ENCODE peak calls at places on chromosomes 16 and 17, in four cellular contexts. One of them, this sample, is unnamed.
A peak's percentile ranks its signal among the peaks of the same experiment; 100 is the strongest.

GRCh38 chr16:9971907-9972306 is 210.3 kb downstream of the GRIN2A start:
- DNase-seq in MM.1S: no peak
- DNase-seq in mammary epithelial cell: no peak
- DNase-seq in lower lobe of right lung: no peak
- DNase-seq in this sample: no peak

GRCh38 chr16:389317-389716 is 7.5 kb upstream of the PGAP6 start:
- DNase-seq in lower lobe of right lung: no peak
- DNase-seq in mammary epithelial cell: no peak
- DNase-seq in MM.1S: no peak
- DNase-seq in this sample: no peak

GRCh38 chr17:31202968-31203367 is 94.1 kb downstream of the OMG start:
- DNase-seq in mammary epithelial cell: no peak
- DNase-seq in lower lobe of right lung: peak; percentile 49
- DNase-seq in MM.1S: no peak
- DNase-seq in this sample: no peak

GRCh38 chr16:74901606-74902005 is 83.3 kb downstream of the WDR59 start:
- DNase-seq in MM.1S: no peak
- DNase-seq in mammary epithelial cell: no peak
- DNase-seq in lower lobe of right lung: no peak
- DNase-seq in this sample: no peak

GRCh38 chr17:81854974-81855774 is 5.2 kb downstream of the P4HB start:
- DNase-seq in lower lobe of right lung: no peak
- DNase-seq in mammary epithelial cell: peak; percentile 73
- DNase-seq in MM.1S: peak; percentile 5
- DNase-seq in this sample: no peak

GRCh38 chr16:67177743-67178699 is 5.7 kb downstream of the MATCAP1 start:
- DNase-seq in mammary epithelial cell: peak; percentile 94
- DNase-seq in lower lobe of right lung: peak; percentile 91
- DNase-seq in MM.1S: peak; percentile 82
- DNase-seq in this sample: peak; percentile 72

GRCh38 chr17:10261098-10261497 is 62.7 kb upstream of the GAS7 start:
- DNase-seq in mammary epithelial cell: no peak
- DNase-seq in lower lobe of right lung: no peak
- DNase-seq in MM.1S: no peak
- DNase-seq in this sample: no peak

GRCh38 chr16:76265434-76266045 is 11.7 kb upstream of the CNTNAP4 start:
- DNase-seq in mammary epithelial cell: peak; percentile 26
- DNase-seq in MM.1S: no peak
- DNase-seq in lower lobe of right lung: no peak
- DNase-seq in this sample: no peak

GRCh38 chr17:1010586-1010985 is 13.7 kb downstream of the TIMM22 start:
- DNase-seq in mammary epithelial cell: no peak
- DNase-seq in lower lobe of right lung: no peak
- DNase-seq in MM.1S: no peak
- DNase-seq in this sample: no peak

GRCh38 chr17:47266782-47267181 is 13.2 kb downstream of the ITGB3 start:
- DNase-seq in lower lobe of right lung: no peak
- DNase-seq in mammary epithelial cell: no peak
- DNase-seq in MM.1S: no peak
- DNase-seq in this sample: no peak

GRCh38 chr17:56324676-56325075 is 171.4 kb downstream of the ANKFN1 start:
- DNase-seq in mammary epithelial cell: no peak
- DNase-seq in lower lobe of right lung: no peak
- DNase-seq in MM.1S: no peak
- DNase-seq in this sample: no peak

GRCh38 chr16:58685084-58685449 is 497 bp upstream of the SLC38A7 start:
- DNase-seq in mammary epithelial cell: no peak
- DNase-seq in MM.1S: no peak
- DNase-seq in lower lobe of right lung: no peak
- DNase-seq in this sample: no peak

GRCh38 chr16:88487920-88488842 is 35.1 kb downstream of the ZFPM1 start:
- DNase-seq in mammary epithelial cell: no peak
- DNase-seq in lower lobe of right lung: no peak
- DNase-seq in MM.1S: no peak
- DNase-seq in this sample: no peak

GRCh38 chr16:46801428-46802049 is 29.4 kb downstream of the C16orf87 start:
- DNase-seq in MM.1S: no peak
- DNase-seq in lower lobe of right lung: no peak
- DNase-seq in mammary epithelial cell: no peak
- DNase-seq in this sample: no peak

GRCh38 chr17:7237761-7238417 is 1.4 kb downstream of the PHF23 start:
- DNase-seq in MM.1S: peak; percentile 78
- DNase-seq in mammary epithelial cell: peak; percentile 45
- DNase-seq in lower lobe of right lung: peak; percentile 90
- DNase-seq in this sample: peak; percentile 73

GRCh38 chr16:23950291-23950894 is 114.6 kb downstream of the PRKCB start:
- DNase-seq in MM.1S: no peak
- DNase-seq in mammary epithelial cell: no peak
- DNase-seq in lower lobe of right lung: no peak
- DNase-seq in this sample: peak; percentile 42

GRCh38 chr17:15220785-15221184 is 44.3 kb downstream of the PMP22 start:
- DNase-seq in MM.1S: no peak
- DNase-seq in mammary epithelial cell: no peak
- DNase-seq in lower lobe of right lung: no peak
- DNase-seq in this sample: no peak

GRCh38 chr17:45339646-45340605 is 23.1 kb upstream of the MAP3K14 start:
- DNase-seq in lower lobe of right lung: no peak
- DNase-seq in mammary epithelial cell: no peak
- DNase-seq in MM.1S: no peak
- DNase-seq in this sample: no peak

GRCh38 chr17:79741751-79742588 is 11.2 kb downstream of the ENPP7 start:
- DNase-seq in lower lobe of right lung: peak; percentile 83
- DNase-seq in mammary epithelial cell: no peak
- DNase-seq in MM.1S: peak; percentile 38
- DNase-seq in this sample: no peak

GRCh38 chr17:15091825-15092224 is 173.3 kb downstream of the PMP22 start:
- DNase-seq in lower lobe of right lung: no peak
- DNase-seq in MM.1S: no peak
- DNase-seq in mammary epithelial cell: peak; percentile 14
- DNase-seq in this sample: no peak

GRCh38 chr17:29133146-29133713 is 47.0 kb downstream of the MYO18A start:
- DNase-seq in lower lobe of right lung: no peak
- DNase-seq in mammary epithelial cell: no peak
- DNase-seq in MM.1S: no peak
- DNase-seq in this sample: no peak

GRCh38 chr17:44331249-44331760 is 6.7 kb upstream of the SLC25A39 start:
- DNase-seq in MM.1S: peak; percentile 90
- DNase-seq in lower lobe of right lung: no peak
- DNase-seq in mammary epithelial cell: peak; percentile 53
- DNase-seq in this sample: peak; percentile 79

GRCh38 chr17:14298221-14298994 is 2.5 kb upstream of the HS3ST3B1 start:
- DNase-seq in MM.1S: no peak
- DNase-seq in lower lobe of right lung: no peak
- DNase-seq in mammary epithelial cell: no peak
- DNase-seq in this sample: no peak

DNA sequence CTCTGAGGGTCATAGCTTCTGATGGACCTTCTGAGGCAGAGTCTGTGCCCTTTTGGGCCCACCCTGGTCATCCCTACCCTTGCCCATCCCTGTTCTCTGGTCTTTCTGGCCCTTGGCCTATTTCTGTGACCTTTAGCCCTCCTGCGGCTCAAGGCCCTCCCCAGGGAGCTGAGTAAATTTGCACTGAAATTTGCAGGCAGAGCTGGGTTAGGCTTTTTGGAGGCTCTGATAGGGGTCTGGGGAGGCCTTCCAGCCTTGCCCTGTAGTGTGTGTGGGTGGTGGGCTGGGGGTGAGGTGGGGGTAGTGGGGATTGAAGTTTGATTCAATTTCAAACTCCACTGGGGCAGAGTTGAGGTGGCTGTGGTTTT is 17.8 kb downstream of the RARA start:
- DNase-seq in MM.1S: no peak
- DNase-seq in lower lobe of right lung: peak; percentile 32
- DNase-seq in mammary epithelial cell: no peak
- DNase-seq in this sample: no peak
- H3K27ac ChIP-seq in MM.1S: peak overlapping the region; percentile 88
- H3K27ac ChIP-seq in lower lobe of right lung: peak overlapping the region; percentile 96
- H3K27ac ChIP-seq in mammary epithelial cell: no peak overlapping the region
- H3K27ac ChIP-seq in this sample: peak overlapping the region; percentile 99

DNA sequence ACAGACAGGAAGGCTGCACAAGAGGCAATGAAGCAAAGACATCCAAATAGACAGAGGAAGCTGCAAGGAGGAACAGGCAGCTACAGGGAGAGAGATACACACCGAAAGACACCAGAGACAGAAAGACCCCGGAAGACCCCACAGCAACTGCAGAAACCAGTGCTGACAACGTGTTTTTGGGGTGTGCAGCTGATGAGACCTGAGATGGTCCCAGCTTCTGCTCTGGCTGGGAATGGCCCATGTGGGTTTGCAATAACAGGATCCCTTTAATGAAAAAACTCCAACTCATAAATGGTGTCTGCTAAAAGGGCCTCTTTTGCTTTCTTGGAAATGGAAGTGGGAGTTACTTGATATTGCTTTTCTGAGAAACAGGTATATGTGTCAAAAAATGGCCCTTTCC is 101.5 kb upstream of the CDH11 start:
- DNase-seq in mammary epithelial cell: no peak
- DNase-seq in MM.1S: no peak
- DNase-seq in lower lobe of right lung: no peak
- DNase-seq in this sample: no peak
- H3K4me1 ChIP-seq in mammary epithelial cell: no peaks in the 10 kb centered on the region
- H3K4me1 ChIP-seq in MM.1S: no peaks in the 10 kb centered on the region
- H3K4me1 ChIP-seq in lower lobe of right lung: no peaks in the 10 kb centered on the region
- H3K4me1 ChIP-seq in this sample: no peaks in the 10 kb centered on the region

DNA sequence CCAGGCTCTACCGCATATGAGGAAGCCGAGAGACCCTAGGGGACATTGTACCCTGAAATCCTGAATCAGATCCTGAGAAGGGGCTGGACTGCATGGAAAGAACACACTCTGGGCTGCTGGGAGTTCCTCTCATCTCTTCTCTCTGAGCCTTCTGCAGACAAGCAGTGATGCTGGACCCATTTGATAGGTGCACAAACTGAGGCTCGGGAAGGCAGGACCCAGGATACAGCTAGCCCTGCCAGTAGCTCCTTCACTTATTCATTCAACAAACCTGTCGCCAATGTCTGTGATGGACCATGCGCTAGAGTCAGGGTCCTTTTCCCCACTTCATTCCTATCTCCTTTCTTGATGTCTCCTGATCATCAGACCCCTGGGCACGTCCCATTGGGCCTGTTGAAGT is 1.9 kb downstream of the SBK1 start:
- DNase-seq in mammary epithelial cell: no peak
- DNase-seq in MM.1S: no peak
- DNase-seq in lower lobe of right lung: no peak
- DNase-seq in this sample: no peak
- H3K4me3 ChIP-seq in mammary epithelial cell: no peak overlapping the region
- H3K4me3 ChIP-seq in MM.1S: no peak overlapping the region
- H3K4me3 ChIP-seq in lower lobe of right lung: no peak overlapping the region
- H3K4me3 ChIP-seq in this sample: peak overlapping the region; percentile 72

GRCh38 chr17:16453493-16453851 is 38.1 kb downstream of the TRPV2 start:
- DNase-seq in MM.1S: no peak
- DNase-seq in lower lobe of right lung: no peak
- DNase-seq in mammary epithelial cell: no peak
- DNase-seq in this sample: no peak
- H3K27ac ChIP-seq in MM.1S: no peak overlapping the region
- H3K27ac ChIP-seq in lower lobe of right lung: no peak overlapping the region
- H3K27ac ChIP-seq in mammary epithelial cell: no peak overlapping the region
- H3K27ac ChIP-seq in this sample: no peak overlapping the region

DNA sequence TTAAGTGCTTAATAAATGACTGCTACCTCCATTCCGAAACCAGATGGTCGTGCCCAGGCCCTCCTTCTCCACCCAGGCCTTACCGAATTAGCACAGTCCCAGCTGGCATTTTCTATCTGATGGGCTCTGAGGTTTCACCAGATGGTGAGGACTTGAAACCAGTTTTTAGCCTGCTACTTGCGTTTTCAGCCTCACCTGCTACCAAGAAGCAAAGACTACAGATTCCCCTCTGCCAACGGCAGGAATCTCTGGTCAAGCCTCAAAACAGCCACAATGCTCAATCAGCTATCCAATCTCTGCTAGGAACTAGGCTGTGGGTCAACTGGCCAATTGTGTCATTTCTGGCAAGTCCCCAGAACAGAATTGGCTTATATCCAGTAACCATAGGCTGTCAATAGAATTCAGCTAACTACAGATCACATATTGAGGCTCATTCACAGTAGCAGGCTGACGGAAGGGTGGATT is 11.7 kb downstream of the PECAM1 start:
- DNase-seq in lower lobe of right lung: no peak
- DNase-seq in MM.1S: peak; percentile 97
- DNase-seq in mammary epithelial cell: no peak
- DNase-seq in this sample: no peak
- H3K4me1 ChIP-seq in lower lobe of right lung: peaks cover 46% of the 10 kb centered on the region
- H3K4me1 ChIP-seq in MM.1S: peaks cover 26% of the 10 kb centered on the region
- H3K4me1 ChIP-seq in mammary epithelial cell: no peaks in the 10 kb centered on the region
- H3K4me1 ChIP-seq in this sample: no peaks in the 10 kb centered on the region

DNA sequence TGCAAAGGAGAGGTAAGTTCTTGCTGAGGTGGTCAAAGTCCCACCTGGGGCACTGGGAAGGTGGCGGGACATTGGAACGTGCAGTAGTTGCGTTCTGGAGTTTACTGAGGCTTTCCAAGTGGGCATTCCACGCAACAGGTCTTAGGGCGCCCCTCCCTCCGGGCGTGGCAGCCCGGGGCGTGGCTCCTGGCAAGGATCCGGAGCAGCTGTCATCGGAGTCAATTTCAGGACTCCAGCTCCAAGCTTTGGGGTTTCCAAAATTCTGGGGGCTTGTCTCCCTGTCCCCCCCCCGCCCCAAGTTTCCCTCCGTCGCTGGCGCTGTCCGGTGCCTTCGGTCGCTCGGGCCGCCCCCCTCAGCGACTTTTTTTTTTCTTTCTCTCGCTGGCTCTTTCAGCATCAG is 43.1 kb upstream of the AMZ2 start:
- DNase-seq in mammary epithelial cell: no peak
- DNase-seq in lower lobe of right lung: peak; percentile 67
- DNase-seq in MM.1S: no peak
- DNase-seq in this sample: no peak
- H3K4me3 ChIP-seq in mammary epithelial cell: peak overlapping the region; percentile 73
- H3K4me3 ChIP-seq in lower lobe of right lung: peak overlapping the region; percentile 76
- H3K4me3 ChIP-seq in MM.1S: peak overlapping the region; percentile 83
- H3K4me3 ChIP-seq in this sample: no peak overlapping the region

GRCh38 chr17:4161560-4162221 is 18.7 kb downstream of the CYB5D2 start:
- DNase-seq in mammary epithelial cell: no peak
- DNase-seq in MM.1S: no peak
- DNase-seq in lower lobe of right lung: peak; percentile 51
- DNase-seq in this sample: no peak
- H3K27ac ChIP-seq in mammary epithelial cell: peak overlapping the region; percentile 68
- H3K27ac ChIP-seq in MM.1S: no peak overlapping the region
- H3K27ac ChIP-seq in lower lobe of right lung: peak overlapping the region; percentile 42
- H3K27ac ChIP-seq in this sample: no peak overlapping the region

GRCh38 chr17:39761861-39762496 is 24.2 kb downstream of the GRB7 start:
- DNase-seq in mammary epithelial cell: no peak
- DNase-seq in MM.1S: no peak
- DNase-seq in lower lobe of right lung: no peak
- DNase-seq in this sample: no peak
- H3K4me1 ChIP-seq in mammary epithelial cell: no peaks in the 10 kb centered on the region
- H3K4me1 ChIP-seq in MM.1S: peaks cover 45% of the 10 kb centered on the region
- H3K4me1 ChIP-seq in lower lobe of right lung: no peaks in the 10 kb centered on the region
- H3K4me1 ChIP-seq in this sample: peaks cover 68% of the 10 kb centered on the region

DNA sequence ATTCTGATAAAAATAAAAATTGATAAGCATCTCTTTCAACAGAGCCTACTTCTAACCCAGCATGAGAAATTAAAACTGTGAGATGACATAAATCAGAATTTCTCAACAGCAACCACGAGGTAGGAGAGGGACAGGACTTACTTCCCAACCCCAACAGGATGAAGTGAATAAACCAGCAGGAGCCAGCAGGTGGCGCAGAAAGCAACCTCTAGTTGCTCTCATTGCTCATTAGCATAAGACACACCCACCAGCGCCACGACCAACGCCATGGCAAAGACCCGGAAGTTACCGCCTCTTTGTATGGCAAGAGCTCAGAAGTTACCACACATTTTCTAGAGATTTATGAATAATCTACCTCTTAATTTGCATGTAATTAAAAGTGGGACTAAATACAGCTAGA is 189.4 kb upstream of the CDH8 start:
- DNase-seq in lower lobe of right lung: peak; percentile 77
- DNase-seq in mammary epithelial cell: peak; percentile 80
- DNase-seq in MM.1S: peak; percentile 93
- DNase-seq in this sample: no peak
- H3K4me3 ChIP-seq in lower lobe of right lung: no peak overlapping the region
- H3K4me3 ChIP-seq in mammary epithelial cell: no peak overlapping the region
- H3K4me3 ChIP-seq in MM.1S: peak overlapping the region; percentile 56
- H3K4me3 ChIP-seq in this sample: no peak overlapping the region

This sample was measured in CD4-positive, alpha-beta memory T cell.